ENCODE peak calls at places on chromosomes 1 and 21, in five cellular contexts. One of them, this sample, is unnamed. For H3K9me3, the result is how much of the 10 kb centered on the place peaks cover.

GRCh38 chr1:78301141-78301540 is 189.6 kb upstream of the PTGFR start:
- DNase-seq in CD8-positive, alpha-beta memory T cell: no peak
- DNase-seq in sigmoid colon: no peak
- DNase-seq in tibial nerve: no peak
- DNase-seq in transverse colon: no peak
- DNase-seq in this sample: no peak

GRCh38 chr1:119253366-119253765 is 112.9 kb upstream of the WARS2 start:
- DNase-seq in CD8-positive, alpha-beta memory T cell: no peak
- DNase-seq in sigmoid colon: no peak
- DNase-seq in tibial nerve: no peak
- DNase-seq in transverse colon: no peak
- DNase-seq in this sample: no peak

GRCh38 chr1:206575894-206576737 is 36.1 kb downstream of the EIF2D start:
- DNase-seq in CD8-positive, alpha-beta memory T cell: no peak
- DNase-seq in sigmoid colon: no peak
- DNase-seq in tibial nerve: no peak
- DNase-seq in transverse colon: no peak
- DNase-seq in this sample: no peak

GRCh38 chr1:230283678-230284077 is 142.5 kb downstream of the PGBD5 start:
- DNase-seq in CD8-positive, alpha-beta memory T cell: no peak
- DNase-seq in sigmoid colon: peak
- DNase-seq in tibial nerve: no peak
- DNase-seq in transverse colon: no peak
- DNase-seq in this sample: no peak

GRCh38 chr1:169538998-169539871 is 47.0 kb downstream of the F5 start:
- DNase-seq in CD8-positive, alpha-beta memory T cell: no peak
- DNase-seq in sigmoid colon: no peak
- DNase-seq in tibial nerve: no peak
- DNase-seq in transverse colon: no peak
- DNase-seq in this sample: peak

GRCh38 chr1:170318736-170319135 is 173.0 kb downstream of the NTMT2 start:
- DNase-seq in CD8-positive, alpha-beta memory T cell: no peak
- DNase-seq in sigmoid colon: no peak
- DNase-seq in tibial nerve: no peak
- DNase-seq in transverse colon: no peak
- DNase-seq in this sample: no peak

GRCh38 chr1:67674260-67675011 is 10.6 kb upstream of the GADD45A start:
- DNase-seq in CD8-positive, alpha-beta memory T cell: no peak
- DNase-seq in sigmoid colon: peak
- DNase-seq in tibial nerve: peak
- DNase-seq in transverse colon: peak
- DNase-seq in this sample: peak

GRCh38 chr21:19607983-19608668 is 1204.5 kb upstream of the TMPRSS15 start:
- DNase-seq in CD8-positive, alpha-beta memory T cell: no peak
- DNase-seq in sigmoid colon: no peak
- DNase-seq in tibial nerve: no peak
- DNase-seq in transverse colon: no peak
- DNase-seq in this sample: no peak

GRCh38 chr1:58251415-58252073 is 295.0 kb downstream of the OMA1 start:
- DNase-seq in CD8-positive, alpha-beta memory T cell: no peak
- DNase-seq in sigmoid colon: no peak
- DNase-seq in tibial nerve: no peak
- DNase-seq in transverse colon: no peak
- DNase-seq in this sample: peak

GRCh38 chr1:184545601-184546000 is 158.8 kb downstream of the C1orf21 start:
- DNase-seq in CD8-positive, alpha-beta memory T cell: no peak
- DNase-seq in sigmoid colon: no peak
- DNase-seq in tibial nerve: no peak
- DNase-seq in transverse colon: no peak
- DNase-seq in this sample: no peak

GRCh38 chr1:23896491-23896890 is 16.7 kb downstream of the CNR2 start:
- DNase-seq in CD8-positive, alpha-beta memory T cell: no peak
- DNase-seq in sigmoid colon: no peak
- DNase-seq in tibial nerve: no peak
- DNase-seq in transverse colon: no peak
- DNase-seq in this sample: no peak

GRCh38 chr1:23751050-23751814 is 8.0 kb downstream of the ELOA start:
- DNase-seq in CD8-positive, alpha-beta memory T cell: peak
- DNase-seq in sigmoid colon: no peak
- DNase-seq in tibial nerve: no peak
- DNase-seq in transverse colon: peak
- DNase-seq in this sample: peak

GRCh38 chr1:221256773-221257172 is 377.5 kb downstream of the HLX start:
- DNase-seq in CD8-positive, alpha-beta memory T cell: no peak
- DNase-seq in sigmoid colon: no peak
- DNase-seq in tibial nerve: no peak
- DNase-seq in transverse colon: no peak
- DNase-seq in this sample: no peak

GRCh38 chr1:26156285-26157038 is 2.4 kb upstream of the FAM110D start:
- DNase-seq in CD8-positive, alpha-beta memory T cell: no peak
- DNase-seq in sigmoid colon: no peak
- DNase-seq in tibial nerve: no peak
- DNase-seq in transverse colon: no peak
- DNase-seq in this sample: no peak

GRCh38 chr1:94783342-94784264 is 36.6 kb upstream of the SLC44A3 start:
- DNase-seq in CD8-positive, alpha-beta memory T cell: no peak
- DNase-seq in sigmoid colon: peak
- DNase-seq in tibial nerve: peak
- DNase-seq in transverse colon: peak
- DNase-seq in this sample: peak

GRCh38 chr1:190124068-190124467 is 353.6 kb downstream of the BRINP3 start:
- DNase-seq in CD8-positive, alpha-beta memory T cell: no peak
- DNase-seq in sigmoid colon: no peak
- DNase-seq in tibial nerve: no peak
- DNase-seq in transverse colon: no peak
- DNase-seq in this sample: no peak

GRCh38 chr1:145740269-145740668 is 21.0 kb downstream of the CD160 start:
- DNase-seq in CD8-positive, alpha-beta memory T cell: no peak
- DNase-seq in sigmoid colon: no peak
- DNase-seq in tibial nerve: no peak
- DNase-seq in transverse colon: no peak
- DNase-seq in this sample: no peak

GRCh38 chr1:92691937-92692336 is 93.0 kb downstream of the EVI5 start:
- DNase-seq in CD8-positive, alpha-beta memory T cell: no peak
- DNase-seq in sigmoid colon: no peak
- DNase-seq in tibial nerve: no peak
- DNase-seq in transverse colon: no peak
- DNase-seq in this sample: no peak

GRCh38 chr1:107525146-107525545 is 384.3 kb downstream of the NTNG1 start:
- DNase-seq in CD8-positive, alpha-beta memory T cell: no peak
- DNase-seq in sigmoid colon: no peak
- DNase-seq in tibial nerve: no peak
- DNase-seq in transverse colon: no peak
- DNase-seq in this sample: no peak
- H3K9me3 ChIP-seq in CD8-positive, alpha-beta memory T cell: under half
- H3K9me3 ChIP-seq in sigmoid colon: under half
- H3K9me3 ChIP-seq in tibial nerve: under half
- H3K9me3 ChIP-seq in transverse colon: under half
- H3K9me3 ChIP-seq in this sample: under half

GRCh38 chr1:2927393-2927792 is 93.9 kb upstream of the ACTRT2 start:
- DNase-seq in CD8-positive, alpha-beta memory T cell: no peak
- DNase-seq in sigmoid colon: no peak
- DNase-seq in tibial nerve: no peak
- DNase-seq in transverse colon: no peak
- DNase-seq in this sample: no peak
- H3K9me3 ChIP-seq in CD8-positive, alpha-beta memory T cell: under half
- H3K9me3 ChIP-seq in sigmoid colon: under half
- H3K9me3 ChIP-seq in tibial nerve: under half
- H3K9me3 ChIP-seq in transverse colon: under half
- H3K9me3 ChIP-seq in this sample: under half

GRCh38 chr1:227697321-227697864 is 37.7 kb downstream of the JMJD4 start:
- DNase-seq in CD8-positive, alpha-beta memory T cell: no peak
- DNase-seq in sigmoid colon: no peak
- DNase-seq in tibial nerve: no peak
- DNase-seq in transverse colon: no peak
- DNase-seq in this sample: no peak
- H3K9me3 ChIP-seq in CD8-positive, alpha-beta memory T cell: under half
- H3K9me3 ChIP-seq in sigmoid colon: under half
- H3K9me3 ChIP-seq in tibial nerve: under half
- H3K9me3 ChIP-seq in transverse colon: under half
- H3K9me3 ChIP-seq in this sample: under half

GRCh38 chr21:14012409-14012808 is 198.3 kb downstream of the LIPI start:
- DNase-seq in CD8-positive, alpha-beta memory T cell: no peak
- DNase-seq in sigmoid colon: no peak
- DNase-seq in tibial nerve: no peak
- DNase-seq in transverse colon: no peak
- DNase-seq in this sample: no peak

GRCh38 chr21:14013056-14013603 is 197.6 kb downstream of the LIPI start:
- DNase-seq in CD8-positive, alpha-beta memory T cell: no peak
- DNase-seq in sigmoid colon: peak
- DNase-seq in tibial nerve: no peak
- DNase-seq in transverse colon: no peak
- DNase-seq in this sample: no peak

DNA sequence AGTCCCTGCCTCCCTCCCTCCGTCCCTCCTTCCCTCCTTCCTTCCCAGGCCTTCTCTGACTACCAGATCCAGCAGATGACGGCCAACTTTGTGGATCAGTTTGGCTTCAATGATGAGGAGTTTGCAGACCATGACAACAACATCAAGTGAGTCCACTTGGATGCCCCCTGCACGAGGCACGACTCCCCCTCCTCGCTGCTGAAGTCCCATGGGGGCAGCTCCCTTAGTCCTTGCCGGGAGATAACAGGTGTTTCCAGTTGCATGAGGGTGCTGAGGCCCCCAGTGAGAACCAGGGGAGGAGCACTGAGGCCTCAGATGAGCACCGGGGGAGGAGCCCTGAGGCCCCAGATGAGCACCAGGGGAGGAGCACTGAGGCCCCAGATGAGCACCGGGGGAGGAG is 200.0 kb downstream of the LIPI start:
- DNase-seq in CD8-positive, alpha-beta memory T cell: no peak
- DNase-seq in sigmoid colon: no peak
- DNase-seq in tibial nerve: no peak
- DNase-seq in transverse colon: no peak
- DNase-seq in this sample: no peak
- H3K9me3 ChIP-seq in CD8-positive, alpha-beta memory T cell: under half
- H3K9me3 ChIP-seq in sigmoid colon: under half
- H3K9me3 ChIP-seq in tibial nerve: under half
- H3K9me3 ChIP-seq in transverse colon: under half
- H3K9me3 ChIP-seq in this sample: under half

GRCh38 chr1:247007511-247008405 is at the start of gene ZNF695:
- DNase-seq in CD8-positive, alpha-beta memory T cell: peak
- DNase-seq in sigmoid colon: peak
- DNase-seq in tibial nerve: peak
- DNase-seq in transverse colon: peak
- DNase-seq in this sample: peak
- H3K9me3 ChIP-seq in CD8-positive, alpha-beta memory T cell: under half
- H3K9me3 ChIP-seq in sigmoid colon: under half
- H3K9me3 ChIP-seq in tibial nerve: under half
- H3K9me3 ChIP-seq in transverse colon: under half
- H3K9me3 ChIP-seq in this sample: under half

DNA sequence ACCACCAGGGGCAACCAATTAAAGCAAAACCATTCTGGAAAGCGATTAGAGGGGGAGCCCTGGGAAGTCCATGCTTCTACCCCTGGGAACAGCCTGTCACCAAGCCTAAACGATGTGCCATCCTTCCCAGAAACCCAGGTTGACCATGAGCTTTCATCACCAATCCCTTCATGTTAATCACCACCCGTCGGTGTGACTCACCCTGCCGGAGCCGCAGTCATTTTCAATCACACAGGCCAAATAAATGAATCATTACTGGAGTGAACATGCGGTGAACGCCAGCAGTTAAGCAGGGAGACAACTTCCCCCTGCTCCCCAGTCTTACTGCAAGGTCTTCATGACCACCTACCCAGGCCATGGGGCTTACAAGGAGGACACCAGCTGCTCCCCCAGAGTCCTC is 308.8 kb downstream of the AJAP1 start:
- DNase-seq in CD8-positive, alpha-beta memory T cell: no peak
- DNase-seq in sigmoid colon: no peak
- DNase-seq in tibial nerve: no peak
- DNase-seq in transverse colon: no peak
- DNase-seq in this sample: peak
- H3K9me3 ChIP-seq in CD8-positive, alpha-beta memory T cell: under half
- H3K9me3 ChIP-seq in sigmoid colon: under half
- H3K9me3 ChIP-seq in tibial nerve: under half
- H3K9me3 ChIP-seq in transverse colon: under half
- H3K9me3 ChIP-seq in this sample: under half

DNA sequence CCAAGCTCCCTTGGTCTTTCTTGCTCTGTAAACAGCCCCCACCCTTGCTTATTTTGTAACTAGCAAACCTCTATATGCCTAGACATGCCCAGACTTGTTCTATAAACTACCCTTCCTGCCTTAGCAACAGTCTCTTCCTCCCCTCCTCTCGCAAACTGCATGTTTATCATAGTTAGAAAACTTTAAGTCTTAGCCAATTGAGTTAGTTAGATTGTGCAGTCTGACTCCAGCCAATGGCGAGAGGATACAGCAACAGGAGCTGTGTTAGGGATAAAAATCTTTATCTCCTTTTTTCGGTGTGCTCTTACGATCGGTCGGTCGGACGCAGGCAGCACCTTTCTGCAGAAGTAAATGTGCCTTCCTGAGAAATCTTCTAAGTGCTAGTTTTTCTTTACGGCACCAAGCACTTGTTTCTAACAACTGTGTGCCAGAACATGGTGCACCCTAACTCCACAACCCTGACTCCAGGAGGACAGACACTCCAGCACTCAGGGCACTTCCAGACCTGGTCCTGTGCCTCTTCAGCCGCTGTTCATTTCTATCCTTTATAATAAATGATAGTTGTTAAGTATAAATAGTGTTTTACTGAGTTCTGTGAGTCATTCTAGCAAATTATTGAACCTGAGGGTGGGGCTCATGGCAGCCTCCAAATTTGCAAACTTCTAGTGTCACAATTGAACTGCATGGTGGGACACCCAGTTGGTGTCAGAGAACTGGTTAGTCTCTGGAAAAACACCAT is 25.7 kb upstream of the GNG4 start:
- DNase-seq in CD8-positive, alpha-beta memory T cell: no peak
- DNase-seq in sigmoid colon: no peak
- DNase-seq in tibial nerve: no peak
- DNase-seq in transverse colon: no peak
- DNase-seq in this sample: no peak
- H3K9me3 ChIP-seq in CD8-positive, alpha-beta memory T cell: under half
- H3K9me3 ChIP-seq in sigmoid colon: under half
- H3K9me3 ChIP-seq in tibial nerve: under half
- H3K9me3 ChIP-seq in transverse colon: under half
- H3K9me3 ChIP-seq in this sample: under half

GRCh38 chr1:152640351-152640750 is 17.4 kb upstream of the LCE3A start:
- DNase-seq in CD8-positive, alpha-beta memory T cell: no peak
- DNase-seq in sigmoid colon: no peak
- DNase-seq in tibial nerve: no peak
- DNase-seq in transverse colon: no peak
- DNase-seq in this sample: no peak

GRCh38 chr1:152646656-152647055 is 16.5 kb upstream of the LCE2D start:
- DNase-seq in CD8-positive, alpha-beta memory T cell: no peak
- DNase-seq in sigmoid colon: no peak
- DNase-seq in tibial nerve: no peak
- DNase-seq in transverse colon: no peak
- DNase-seq in this sample: no peak

DNA sequence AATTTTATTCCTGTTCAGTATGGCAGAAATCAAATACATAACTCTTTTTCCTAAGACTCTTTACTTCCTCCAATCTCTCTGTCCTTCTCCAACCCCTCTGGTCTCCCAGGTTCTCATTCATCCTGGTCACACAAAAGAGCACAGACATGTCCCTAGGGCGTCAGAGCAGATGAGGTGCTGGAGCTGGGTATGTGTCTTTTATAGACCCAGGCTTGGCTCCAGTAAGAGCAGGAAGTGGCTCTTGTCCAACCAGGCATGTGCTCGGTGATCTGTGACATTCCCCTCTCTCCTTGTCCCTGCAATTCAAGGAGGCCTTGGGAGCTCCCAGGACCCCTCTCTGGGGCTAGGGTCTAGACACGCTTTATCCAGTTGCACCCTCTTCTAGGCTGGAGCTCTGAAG is 18.0 kb upstream of the LCE2D start:
- DNase-seq in CD8-positive, alpha-beta memory T cell: no peak
- DNase-seq in sigmoid colon: no peak
- DNase-seq in tibial nerve: no peak
- DNase-seq in transverse colon: no peak
- DNase-seq in this sample: no peak
- H3K9me3 ChIP-seq in CD8-positive, alpha-beta memory T cell: under half
- H3K9me3 ChIP-seq in sigmoid colon: under half
- H3K9me3 ChIP-seq in tibial nerve: under half
- H3K9me3 ChIP-seq in transverse colon: under half
- H3K9me3 ChIP-seq in this sample: under half

This sample was measured in MG63.